ENCODE peak calls at places on chromosomes 6 and 20, in nine cellular contexts. R, H, E, X, K, V, L, U and I are unnamed samples.

GRCh38 chr20:20367681-20368413 is at the start of gene INSM1:
- DNase-seq in U (no peak), E (no peak), R (no peak), V (no peak), H (peak; percentile 40), X (peak; percentile 44), K (no peak), L (no peak), I (peak; percentile 71)

GRCh38 chr20:47124235-47124717 is 229.6 kb downstream of the EYA2 start:
- DNase-seq in H (no peak), X (no peak), V (no peak), U (no peak), K (no peak), L (no peak), E (no peak), R (no peak), I (no peak)

GRCh38 chr6:43842231-43842794 is 72.3 kb downstream of the VEGFA start:
- DNase-seq in K (peak; percentile 31), H (no peak), U (no peak), L (no peak), X (no peak), V (no peak), R (no peak), E (peak; percentile 52), I (no peak)

GRCh38 chr20:53021934-53022333 is 49.8 kb downstream of the TSHZ2 start:
- DNase-seq in L (no peak), R (no peak), V (no peak), E (peak; percentile 1), K (no peak), X (no peak), U (no peak), H (no peak), I (no peak)

GRCh38 chr20:64055893-64056638 is 6.6 kb upstream of the SOX18 start:
- DNase-seq in U (no peak), L (no peak), V (peak; percentile 88), H (peak; percentile 52), K (no peak), E (peak; percentile 58), R (no peak), X (no peak), I (no peak)

GRCh38 chr6:17419189-17419575 is 25.8 kb downstream of the CAP2 start:
- DNase-seq in V (no peak), E (no peak), K (no peak), R (no peak), H (peak; percentile 57), L (no peak), U (no peak), X (no peak), I (no peak)

GRCh38 chr20:40313730-40314129 is 375.3 kb downstream of the MAFB start:
- DNase-seq in L (no peak), E (no peak), H (no peak), X (no peak), K (no peak), U (no peak), R (no peak), V (no peak), I (no peak)

GRCh38 chr6:43831211-43831610 is 61.2 kb downstream of the VEGFA start:
- DNase-seq in V (no peak), L (no peak), K (peak; percentile 74), U (no peak), H (peak; percentile 18), E (no peak), X (no peak), R (no peak), I (no peak)

GRCh38 chr20:59159091-59159821 is 4.4 kb upstream of the ZNF831 start:
- DNase-seq in V (no peak), H (peak; percentile 59), L (no peak), K (peak; percentile 35), X (no peak), E (no peak), R (no peak), U (peak; percentile 65), I (no peak)

GRCh38 chr6:27575594-27576361 is 102.9 kb upstream of the ZNF184 start:
- DNase-seq in K (no peak), R (no peak), V (no peak), U (no peak), H (peak; percentile 84), X (no peak), E (peak; percentile 73), L (no peak), I (no peak)

GRCh38 chr6:163343609-163344008 is 70.9 kb upstream of the QKI start:
- DNase-seq in K (no peak), H (no peak), U (no peak), V (no peak), E (no peak), L (no peak), X (no peak), R (no peak), I (no peak)

GRCh38 chr6:4929319-4929718 is 74.5 kb downstream of the RPP40 start:
- DNase-seq in V (no peak), X (peak; percentile 29), H (no peak), U (no peak), K (no peak), E (peak; percentile 22), R (no peak), L (no peak), I (no peak)

GRCh38 chr6:73657201-73657600 is 3.4 kb upstream of the SLC17A5 start:
- DNase-seq in L (no peak), X (no peak), V (no peak), U (no peak), K (no peak), H (peak; percentile 23), R (no peak), E (no peak), I (no peak)

GRCh38 chr6:141033101-141033500 is 1099.6 kb upstream of the GJE1 start:
- DNase-seq in X (no peak), V (no peak), U (no peak), R (no peak), E (peak; percentile 58), H (no peak), L (no peak), K (no peak), I (no peak)

GRCh38 chr20:32456869-32457421 is 98.8 kb downstream of the ASXL1 start:
- DNase-seq in E (peak; percentile 43), L (peak; percentile 63), R (peak; percentile 64), V (no peak), K (no peak), H (peak; percentile 78), X (peak; percentile 68), U (peak; percentile 55), I (peak; percentile 85)

GRCh38 chr6:114087496-114087895 is 116.5 kb upstream of the HDAC2 start:
- DNase-seq in K (no peak), L (no peak), U (no peak), X (no peak), R (no peak), V (no peak), E (peak; percentile 11), H (no peak), I (no peak)

GRCh38 chr6:156980515-156980914 is 203.3 kb downstream of the ARID1B start:
- DNase-seq in E (no peak), H (peak; percentile 42), V (no peak), R (no peak), U (no peak), K (no peak), L (no peak), X (no peak), I (no peak)

GRCh38 chr6:28953039-28953872 is 29.5 kb upstream of the TRIM27 start:
- DNase-seq in L (no peak), V (no peak), X (peak; percentile 87), E (peak; percentile 85), R (peak; percentile 60), U (no peak), K (peak; percentile 37), H (peak; percentile 69), I (no peak)

DNA sequence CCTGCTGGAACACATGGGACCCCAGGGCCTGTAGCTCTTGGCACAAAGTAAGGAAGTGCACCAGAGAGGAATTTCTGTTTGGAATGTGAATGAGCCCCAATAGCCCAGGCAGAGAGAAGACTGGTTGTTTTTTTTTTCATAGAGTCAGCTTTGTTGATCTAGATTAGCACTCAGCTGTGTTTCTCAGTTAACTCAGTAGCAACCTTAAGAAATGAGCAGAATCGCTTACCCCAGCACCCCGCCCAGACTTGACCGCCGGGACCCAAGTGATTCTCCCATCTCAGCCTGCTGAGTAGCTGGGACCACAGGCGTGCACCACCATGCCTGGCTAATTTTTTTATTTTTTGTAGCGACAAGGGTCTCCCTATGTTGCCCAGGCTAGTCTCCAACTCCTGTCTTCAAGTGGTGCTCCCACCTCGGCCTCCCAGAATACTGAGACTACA is 2.8 kb downstream of the MGME1 start:
- DNase-seq in L (no peak), H (peak; percentile 84), V (no peak), U (no peak), E (peak; percentile 64), R (no peak), K (no peak), X (no peak), I (no peak)
- H3K4me3 ChIP-seq in L (no peak overlapping the region), H (peak overlapping the region; percentile 20), V (peak overlapping the region; percentile 87), U (no peak overlapping the region), E (peak overlapping the region; percentile 24), R (no peak overlapping the region), K (peak overlapping the region; percentile 95), X (peak overlapping the region; percentile 75), I (peak overlapping the region; percentile 18)

GRCh38 chr6:167047554-167047953 is 48.4 kb downstream of the CEP43 start:
- DNase-seq in V (peak; percentile 92), E (no peak), U (peak; percentile 71), H (no peak), X (no peak), K (peak; percentile 39), R (no peak), L (no peak), I (no peak)
- H3K4me3 ChIP-seq in V (no peak overlapping the region), E (no peak overlapping the region), U (no peak overlapping the region), H (no peak overlapping the region), X (no peak overlapping the region), K (no peak overlapping the region), R (no peak overlapping the region), L (no peak overlapping the region), I (no peak overlapping the region)

GRCh38 chr6:157985378-157986155 is 3.9 kb downstream of the SYNJ2 start:
- DNase-seq in V (peak; percentile 60), L (no peak), X (no peak), E (no peak), K (no peak), H (peak; percentile 65), R (peak; percentile 62), U (no peak), I (no peak)
- H3K4me3 ChIP-seq in V (no peak overlapping the region), L (no peak overlapping the region), X (no peak overlapping the region), E (no peak overlapping the region), K (no peak overlapping the region), H (no peak overlapping the region), R (no peak overlapping the region), U (no peak overlapping the region), I (no peak overlapping the region)

GRCh38 chr6:33993653-33994052 is 152.2 kb downstream of the GRM4 start:
- DNase-seq in L (no peak), X (no peak), H (no peak), V (peak; percentile 38), E (no peak), R (no peak), K (peak; percentile 5), U (no peak), I (peak; percentile 28)

GRCh38 chr6:33994198-33995045 is 151.5 kb downstream of the GRM4 start:
- DNase-seq in X (no peak), L (no peak), U (no peak), H (no peak), R (no peak), V (no peak), E (no peak), K (peak; percentile 5), I (peak; percentile 19)

GRCh38 chr6:33991610-33992009 is 154.3 kb downstream of the GRM4 start:
- DNase-seq in R (no peak), L (no peak), K (no peak), E (no peak), U (no peak), X (no peak), H (no peak), V (no peak), I (peak; percentile 15)

GRCh38 chr6:33992191-33992590 is 153.7 kb downstream of the GRM4 start:
- DNase-seq in H (no peak), X (no peak), V (no peak), U (no peak), R (no peak), L (no peak), E (no peak), K (no peak), I (peak; percentile 32)

GRCh38 chr6:33993091-33993490 is 152.8 kb downstream of the GRM4 start:
- DNase-seq in E (no peak), R (no peak), L (no peak), U (no peak), H (no peak), V (no peak), K (peak; percentile 3), X (no peak), I (no peak)
- H3K4me3 ChIP-seq in E (no peak overlapping the region), R (no peak overlapping the region), L (no peak overlapping the region), U (no peak overlapping the region), H (no peak overlapping the region), V (no peak overlapping the region), K (no peak overlapping the region), X (no peak overlapping the region), I (no peak overlapping the region)